ENCODE peak calls at places on chromosomes 12 and 14, in six cellular contexts. U is IMR-90, E is transverse colon, A is A549, Z is heart left ventricle, C is stomach. R is an unnamed sample.

GRCh38 chr12:88860846-88861245 is 280.6 kb upstream of the KITLG start:
- DNase-seq in U (no peak), E (no peak), A (no peak), Z (no peak), C (no peak), R (no peak)

GRCh38 chr12:32688786-32689185 is 9.7 kb downstream of the DNM1L start:
- DNase-seq in U (no peak), E (no peak), A (no peak), Z (no peak), C (no peak), R (no peak)

GRCh38 chr14:93343266-93343665 is 3.7 kb upstream of the COX8C start:
- DNase-seq in U (no peak), E (no peak), A (no peak), Z (no peak), C (no peak), R (no peak)

GRCh38 chr12:120290541-120291312 is 976 bp downstream of the RNU4-2 start:
- DNase-seq in U (no peak), E (peak; percentile 38), A (peak; percentile 25), Z (no peak), C (peak; percentile 42), R (peak; percentile 48)

GRCh38 chr12:56220611-56221232 is 1.0 kb downstream of the RNF41 start:
- DNase-seq in U (peak; percentile 47), E (no peak), A (no peak), Z (no peak), C (no peak), R (no peak)

GRCh38 chr12:115973968-115974765 is 303.3 kb downstream of the MED13L start:
- DNase-seq in U (no peak), E (no peak), A (no peak), Z (no peak), C (no peak), R (no peak)

GRCh38 chr14:77988096-77988870 is 181.9 kb upstream of the NRXN3 start:
- DNase-seq in U (no peak), E (no peak), A (no peak), Z (no peak), C (no peak), R (no peak)

GRCh38 chr14:37329189-37330001 is 131.7 kb downstream of the MIPOL1 start:
- DNase-seq in U (no peak), E (no peak), A (peak; percentile 3), Z (no peak), C (no peak), R (no peak)

GRCh38 chr14:36057452-36058142 is 118.9 kb downstream of the PTCSC3 start:
- DNase-seq in U (no peak), E (no peak), A (no peak), Z (no peak), C (no peak), R (no peak)

GRCh38 chr12:113663396-113663795 is 191.7 kb upstream of the LHX5 start:
- DNase-seq in U (no peak), E (no peak), A (no peak), Z (no peak), C (no peak), R (no peak)

GRCh38 chr14:31286456-31287293 is 79.1 kb upstream of the HECTD1 start:
- DNase-seq in U (no peak), E (no peak), A (no peak), Z (no peak), C (no peak), R (no peak)

GRCh38 chr12:51403744-51404143 is 12.5 kb upstream of the GALNT6 start:
- DNase-seq in U (no peak), E (no peak), A (no peak), Z (peak; percentile 32), C (no peak), R (no peak)

GRCh38 chr12:49230176-49230575 is 34.7 kb upstream of the TUBA1C start:
- DNase-seq in U (no peak), E (no peak), A (no peak), Z (no peak), C (no peak), R (no peak)

GRCh38 chr14:100070310-100070709 is 5.1 kb downstream of the EVL start:
- DNase-seq in U (no peak), E (no peak), A (no peak), Z (no peak), C (no peak), R (no peak)

GRCh38 chr12:123271182-123271491 is 519 bp downstream of the CDK2AP1 start:
- DNase-seq in U (peak; percentile 33), E (peak; percentile 81), A (peak; percentile 76), Z (peak; percentile 84), C (peak; percentile 78), R (peak; percentile 80)

GRCh38 chr14:23306412-23307145 is at the start of gene BCL2L2:
- DNase-seq in U (peak; percentile 84), E (peak; percentile 94), A (peak; percentile 66), Z (peak; percentile 93), C (peak; percentile 92), R (peak; percentile 95)

GRCh38 chr12:3307419-3307818 is 183.6 kb upstream of the PRMT8 start:
- DNase-seq in U (no peak), E (no peak), A (no peak), Z (no peak), C (no peak), R (no peak)

GRCh38 chr12:75990189-75990912 is 41.2 kb downstream of the PHLDA1 start:
- DNase-seq in U (peak; percentile 20), E (no peak), A (peak; percentile 37), Z (no peak), C (no peak), R (no peak)

GRCh38 chr12:98618952-98619351 is 25.5 kb downstream of the SLC25A3 start:
- DNase-seq in U (peak; percentile 25), E (no peak), A (no peak), Z (no peak), C (no peak), R (no peak)

GRCh38 chr12:98894412-98895085 is 249.5 kb downstream of the APAF1 start:
- DNase-seq in U (no peak), E (no peak), A (no peak), Z (no peak), C (no peak), R (no peak)

GRCh38 chr12:99146185-99146584 is 501.1 kb downstream of the APAF1 start:
- DNase-seq in U (no peak), E (no peak), A (no peak), Z (no peak), C (no peak), R (no peak)

GRCh38 chr12:125143491-125143890 is 78.3 kb downstream of the AACS start:
- DNase-seq in U (peak; percentile 39), E (peak; percentile 66), A (no peak), Z (peak; percentile 69), C (no peak), R (no peak)

GRCh38 chr12:106428379-106428778 is 70.8 kb downstream of the POLR3B start:
- DNase-seq in U (peak; percentile 52), E (no peak), A (no peak), Z (peak; percentile 28), C (peak; percentile 28), R (peak; percentile 36)

DNA sequence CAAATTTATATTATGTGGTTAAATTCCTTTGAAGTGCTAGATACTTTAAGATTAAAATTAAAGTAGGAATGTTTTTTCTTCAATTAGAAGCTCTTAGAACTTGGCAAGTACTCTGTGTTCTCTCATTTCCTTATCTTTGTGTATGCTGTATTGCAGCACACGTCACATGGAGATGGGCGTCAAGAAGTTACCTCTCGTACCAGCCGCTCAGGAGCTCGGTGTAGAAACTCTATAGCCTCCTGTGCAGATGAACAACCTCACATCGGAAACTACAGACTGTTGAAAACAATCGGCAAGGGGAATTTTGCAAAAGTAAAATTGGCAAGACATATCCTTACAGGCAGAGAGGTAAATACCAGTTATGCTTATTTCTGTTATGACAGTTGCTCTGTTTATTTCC is 19.7 kb downstream of the MARK3 start:
- DNase-seq in U (no peak), E (no peak), A (no peak), Z (peak; percentile 47), C (peak; percentile 74), R (no peak)
- TF ChIP-seq POLR2A in U (no peak), E (no peak), A (no peak), Z (peak; percentile 66), C (no peak), R (no peak)

DNA sequence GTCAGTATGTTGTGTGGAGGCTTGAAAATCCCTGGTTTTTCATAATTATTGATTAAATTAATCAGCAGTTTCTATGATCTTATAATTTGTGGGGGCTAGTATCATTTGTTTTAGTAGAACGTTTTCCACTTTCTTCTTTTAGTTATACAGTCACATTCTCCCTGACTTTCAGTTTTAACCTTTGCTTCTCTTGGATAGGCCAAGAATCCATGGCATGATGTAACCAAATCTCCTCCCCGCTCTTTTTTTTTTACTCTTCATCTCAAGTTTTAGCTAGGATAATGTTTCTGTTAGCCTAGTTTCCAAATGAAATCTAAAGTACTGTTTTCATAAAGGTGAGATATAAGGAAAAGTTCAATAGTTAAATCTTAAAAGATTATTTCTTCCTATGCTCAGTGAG is 106.5 kb downstream of the TMEM117 start:
- DNase-seq in U (peak; percentile 24), E (no peak), A (no peak), Z (no peak), C (no peak), R (no peak)
- TF ChIP-seq CTCF in U (no peak), E (no peak), A (no peak), Z (no peak), C (no peak), R (no peak)

GRCh38 chr12:24696800-24697199 is 252.1 kb downstream of the BCAT1 start:
- DNase-seq in U (no peak), E (no peak), A (no peak), Z (no peak), C (no peak), R (no peak)

GRCh38 chr12:24697295-24697694 is 251.6 kb downstream of the BCAT1 start:
- DNase-seq in U (no peak), E (no peak), A (no peak), Z (no peak), C (no peak), R (no peak)

GRCh38 chr12:24695657-24696329 is 253.1 kb downstream of the BCAT1 start:
- DNase-seq in U (peak; percentile 44), E (no peak), A (no peak), Z (no peak), C (no peak), R (no peak)

GRCh38 chr12:24697769-24698168 is 251.1 kb downstream of the BCAT1 start:
- DNase-seq in U (no peak), E (no peak), A (no peak), Z (no peak), C (no peak), R (no peak)

DNA sequence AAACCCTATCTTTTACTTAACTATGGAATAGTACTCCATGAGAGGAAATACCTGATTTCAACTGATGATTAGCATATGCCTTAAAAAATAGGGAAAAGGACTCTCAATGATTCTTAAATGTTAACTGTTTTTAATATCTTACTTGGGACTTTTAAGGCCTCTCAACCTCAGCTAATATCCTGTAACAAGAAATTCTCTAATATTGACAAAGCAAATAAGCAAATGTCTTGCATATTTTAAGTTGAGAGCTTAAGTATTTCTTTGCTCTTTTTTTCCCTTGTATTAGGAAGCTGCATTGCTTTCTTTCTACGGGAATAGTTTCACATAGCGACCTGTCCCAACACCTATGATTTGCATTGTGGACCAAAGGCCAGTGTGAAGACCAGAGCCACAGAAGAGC is 249.9 kb downstream of the BCAT1 start:
- DNase-seq in U (no peak), E (no peak), A (no peak), Z (no peak), C (no peak), R (no peak)
- H3K27ac ChIP-seq in U (no peak overlapping the region), E (no peak overlapping the region), A (no peak overlapping the region), Z (no peak overlapping the region), C (no peak overlapping the region), R (no peak overlapping the region)

GRCh38 chr12:132723015-132723763 is 12.5 kb downstream of the PGAM5 start:
- DNase-seq in U (peak; percentile 42), E (no peak), A (no peak), Z (peak; percentile 37), C (no peak), R (no peak)
- TF ChIP-seq POLR2A in U (no peak), E (no peak), A (no peak), Z (no peak), C (no peak), R (no peak)

GRCh38 chr14:87066221-87066817 is 926.7 kb downstream of the GALC start:
- DNase-seq in U (peak; percentile 4), E (no peak), A (no peak), Z (no peak), C (no peak), R (no peak)
- TF ChIP-seq CTCF in U (peak; percentile 41), E (no peak), A (no peak), Z (no peak), C (no peak), R (no peak)